ENCODE peak calls at places on chromosomes 4 and X, in seven cellular contexts. V is stomach, A is left ventricle myocardium inferior, X is prostate gland, O is IMR-90, J is hepatocyte, W is HepG2. H is an unnamed sample.
A peak's percentile ranks its signal among the peaks of the same experiment; 100 is the strongest.

GRCh38 chr4:168796362-168797106 is 213.5 kb downstream of the CBR4 start:
- DNase-seq in X (no peak), V (peak; percentile 66), O (peak; percentile 88), W (peak; percentile 80), J (peak; percentile 67), A (no peak), H (no peak)

GRCh38 chr4:41472098-41472497 is 65.9 kb upstream of the LIMCH1 start:
- DNase-seq in A (no peak), J (no peak), W (no peak), V (no peak), O (no peak), X (no peak), H (no peak)

GRCh38 chr4:71209161-71209560 is 129.7 kb upstream of the SLC4A4 start:
- DNase-seq in O (peak; percentile 82), J (no peak), V (no peak), X (no peak), A (no peak), W (no peak), H (no peak)

GRCh38 chrX:3403748-3404147 is 57.3 kb upstream of the MXRA5 start:
- DNase-seq in J (no peak), O (no peak), W (no peak), V (no peak), A (no peak), X (no peak), H (no peak)

GRCh38 chrX:28888421-28888820 is 301.2 kb downstream of the IL1RAPL1 start:
- DNase-seq in A (no peak), W (no peak), O (peak; percentile 70), J (no peak), X (no peak), V (no peak), H (no peak)

GRCh38 chrX:19931146-19931545 is 43.7 kb upstream of the SH3KBP1 start:
- DNase-seq in X (no peak), W (no peak), V (no peak), A (no peak), O (no peak), J (no peak), H (no peak)

GRCh38 chrX:138128025-138128671 is 562.2 kb downstream of the ZIC3 start:
- DNase-seq in O (peak; percentile 11), W (peak; percentile 2), J (peak; percentile 40), V (no peak), A (no peak), X (peak; percentile 4), H (no peak)

GRCh38 chr4:8409271-8410065 is 31.1 kb downstream of the ACOX3 start:
- DNase-seq in O (no peak), V (peak; percentile 63), A (peak; percentile 74), W (no peak), J (no peak), X (no peak), H (no peak)

GRCh38 chrX:151019837-151020236 is 36.7 kb downstream of the HMGB3 start:
- DNase-seq in J (peak; percentile 11), X (no peak), A (no peak), W (no peak), V (no peak), O (peak; percentile 46), H (no peak)

GRCh38 chr4:156830356-156830755 is 141.2 kb downstream of the PDGFC start:
- DNase-seq in O (peak; percentile 79), X (no peak), W (peak; percentile 1), V (no peak), J (no peak), A (no peak), H (no peak)

GRCh38 chrX:55484948-55485347 is 4.7 kb downstream of the USP51 start:
- DNase-seq in X (no peak), O (no peak), W (no peak), J (no peak), V (no peak), A (no peak), H (no peak)

GRCh38 chr4:14916554-14917304 is 85.6 kb upstream of the CPEB2 start:
- DNase-seq in A (no peak), V (no peak), J (peak; percentile 61), X (no peak), W (peak; percentile 23), O (peak; percentile 84), H (peak; percentile 24)

GRCh38 chrX:56728752-56729151 is 291 bp upstream of the NBDY start:
- DNase-seq in A (no peak), J (peak; percentile 12), V (no peak), X (peak; percentile 3), W (no peak), O (peak; percentile 5), H (no peak)

GRCh38 chrX:120560405-120560841 is 339 bp downstream of the CUL4B start:
- DNase-seq in V (peak; percentile 36), J (peak; percentile 44), X (peak; percentile 20), W (peak; percentile 32), A (peak; percentile 13), O (peak; percentile 39), H (peak; percentile 7)

GRCh38 chr4:38177792-38178665 is 217.8 kb downstream of the PTTG2 start:
- DNase-seq in A (peak; percentile 82), O (no peak), W (no peak), V (peak; percentile 90), J (no peak), X (peak; percentile 64), H (no peak)

GRCh38 chr4:128707864-128708263 is 101.6 kb upstream of the JADE1 start:
- DNase-seq in J (no peak), O (peak; percentile 25), X (no peak), W (no peak), A (no peak), V (no peak), H (no peak)

GRCh38 chr4:175891863-175892262 is 79.8 kb upstream of the GPM6A start:
- DNase-seq in A (no peak), V (no peak), O (peak; percentile 4), W (peak; percentile 3), J (peak; percentile 71), X (peak; percentile 35), H (no peak)

GRCh38 chr4:128410037-128410436 is 122.4 kb upstream of the PGRMC2 start:
- DNase-seq in V (no peak), O (no peak), X (no peak), J (no peak), A (no peak), W (no peak), H (no peak)

GRCh38 chrX:130110379-130111219 is at the start of gene ELF4:
- DNase-seq in W (no peak), X (no peak), O (peak; percentile 37), J (peak; percentile 77), V (peak; percentile 66), A (peak; percentile 49), H (no peak)

GRCh38 chrX:151722241-151722846 is 6.5 kb downstream of the FATE1 start:
- DNase-seq in W (peak; percentile 7), V (peak; percentile 49), A (peak; percentile 24), O (no peak), J (peak; percentile 68), X (no peak), H (no peak)

GRCh38 chrX:17744896-17745523 is 7.7 kb downstream of the SCML1 start:
- DNase-seq in J (no peak), A (no peak), V (no peak), X (no peak), W (peak; percentile 81), O (no peak), H (no peak)

GRCh38 chr4:112280657-112281056 is 5.0 kb downstream of the TIFA start:
- DNase-seq in A (no peak), V (no peak), O (no peak), J (no peak), W (no peak), X (no peak), H (no peak)
- H3K27ac ChIP-seq in A (peak overlapping the region; percentile 85), V (no peak overlapping the region), O (no peak overlapping the region), J (no peak overlapping the region), W (no peak overlapping the region), X (no peak overlapping the region), H (no peak overlapping the region)

GRCh38 chrX:107654778-107655761 is 26.8 kb downstream of the PRPS1 start:
- DNase-seq in A (peak; percentile 49), O (peak; percentile 92), X (no peak), J (peak; percentile 88), W (peak; percentile 33), V (peak; percentile 61), H (no peak)
- H3K27ac ChIP-seq in A (peak overlapping the region; percentile 42), O (no peak overlapping the region), X (no peak overlapping the region), J (peak overlapping the region; percentile 58), W (no peak overlapping the region), V (peak overlapping the region; percentile 41), H (no peak overlapping the region)

GRCh38 chr4:6939761-6940743 is 30.4 kb downstream of the TBC1D14 start:
- DNase-seq in O (no peak), J (no peak), V (no peak), W (no peak), X (no peak), A (no peak), H (no peak)
- H3K27ac ChIP-seq in O (no peak overlapping the region), J (peak overlapping the region; percentile 93), V (peak overlapping the region; percentile 66), W (no peak overlapping the region), X (no peak overlapping the region), A (peak overlapping the region; percentile 21), H (no peak overlapping the region)

GRCh38 chr4:76836860-76837564 is 60.9 kb downstream of the SOWAHB start:
- DNase-seq in V (no peak), A (no peak), W (peak; percentile 13), J (no peak), X (no peak), O (no peak), H (no peak)
- H3K27ac ChIP-seq in V (no peak overlapping the region), A (no peak overlapping the region), W (no peak overlapping the region), J (no peak overlapping the region), X (no peak overlapping the region), O (no peak overlapping the region), H (no peak overlapping the region)

DNA sequence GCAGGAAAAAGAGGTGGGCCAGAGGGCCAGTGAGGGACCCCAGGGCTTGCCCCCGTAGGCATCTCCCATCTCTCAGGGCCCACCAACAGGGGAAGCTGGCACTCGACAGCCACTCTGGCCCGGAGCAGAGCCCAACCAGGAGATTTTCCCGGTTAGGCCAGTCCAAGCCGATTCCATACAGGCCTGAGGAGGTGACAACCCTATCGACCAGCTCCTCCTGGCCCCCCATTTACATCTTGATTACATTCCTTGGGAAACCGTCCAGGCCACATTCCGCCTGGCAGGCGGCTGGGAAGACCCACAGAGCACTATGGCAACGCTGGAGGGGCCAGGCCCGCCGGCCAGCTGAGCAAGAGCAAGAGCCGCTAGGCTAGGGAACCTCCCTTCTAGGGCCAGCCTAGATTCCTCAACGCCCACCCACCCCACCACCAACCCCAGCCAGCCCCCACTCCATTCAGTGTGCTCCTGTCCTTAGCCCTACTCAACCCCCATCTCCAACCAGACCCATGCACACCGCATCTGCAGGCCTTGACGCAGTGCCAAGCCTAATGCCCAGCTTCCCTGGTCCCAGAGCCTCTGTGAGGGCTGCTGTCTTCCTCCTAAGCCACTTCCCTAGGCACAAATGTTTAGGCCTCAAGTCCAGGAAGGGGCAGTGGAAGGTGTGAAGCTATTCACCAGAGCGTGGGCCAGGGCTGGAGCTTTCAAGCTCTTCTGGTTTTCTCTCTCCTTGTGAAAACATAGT is 161.2 kb downstream of the EFNB1 start:
- DNase-seq in A (no peak), J (peak; percentile 48), V (peak; percentile 59), O (peak; percentile 82), X (no peak), W (no peak), H (no peak)
- H3K27ac ChIP-seq in A (peak overlapping the region; percentile 50), J (peak overlapping the region; percentile 58), V (no peak overlapping the region), O (peak overlapping the region; percentile 53), X (no peak overlapping the region), W (no peak overlapping the region), H (no peak overlapping the region)

GRCh38 chr4:48017108-48017527 is 546 bp downstream of the NIPAL1 start:
- DNase-seq in A (no peak), V (peak; percentile 69), J (peak; percentile 91), O (peak; percentile 66), W (no peak), X (peak; percentile 35), H (no peak)
- H3K27ac ChIP-seq in A (no peak overlapping the region), V (peak overlapping the region; percentile 80), J (peak overlapping the region; percentile 98), O (no peak overlapping the region), W (peak overlapping the region; percentile 74), X (peak overlapping the region; percentile 85), H (no peak overlapping the region)

GRCh38 chr4:725368-726234 is 20.0 kb downstream of the PCGF3 start:
- DNase-seq in J (no peak), W (no peak), O (no peak), X (no peak), A (no peak), V (no peak), H (no peak)
- H3K27ac ChIP-seq in J (no peak overlapping the region), W (no peak overlapping the region), O (peak overlapping the region; percentile 19), X (no peak overlapping the region), A (peak overlapping the region; percentile 27), V (no peak overlapping the region), H (peak overlapping the region; percentile 26)

H was measured in caudate nucleus.